ENCODE peak calls at places on chromosomes 4 and X, in six cellular contexts. P is GM12891, T is K562, L is HepG2, F is H1, G is GM12878. K is an unnamed sample.

GRCh38 chr4:118964891-118965411 is 76.3 kb downstream of the SYNPO2 start:
- DNase-seq in F (no peak), L (no peak), G (no peak), P (no peak), T (no peak), K (no peak)

GRCh38 chr4:87353592-87353991 is 30.9 kb upstream of the HSD17B13 start:
- DNase-seq in G (peak; percentile 13), F (peak; percentile 13), T (peak; percentile 16), P (peak; percentile 16), L (peak; percentile 29), K (peak; percentile 37)

GRCh38 chr4:25308266-25308665 is 4.3 kb upstream of the ZCCHC4 start:
- DNase-seq in P (no peak), F (no peak), L (no peak), T (no peak), G (no peak), K (no peak)

GRCh38 chrX:154710309-154710708 is 40.6 kb downstream of the GAB3 start:
- DNase-seq in F (no peak), P (no peak), G (no peak), L (no peak), T (peak; percentile 35), K (no peak)

GRCh38 chrX:65697915-65698796 is 30.7 kb downstream of the MSN start:
- DNase-seq in G (peak; percentile 83), L (no peak), P (no peak), T (peak; percentile 36), F (no peak), K (peak; percentile 37)

GRCh38 chrX:20372533-20372932 is 105.8 kb upstream of the RPS6KA3 start:
- DNase-seq in L (no peak), G (no peak), P (no peak), T (no peak), F (no peak), K (no peak)

GRCh38 chr4:74480267-74480666 is 35.3 kb downstream of the AREG start:
- DNase-seq in F (no peak), G (no peak), L (no peak), T (no peak), P (no peak), K (no peak)

GRCh38 chrX:1584237-1585011 is 7.0 kb upstream of the AKAP17A start:
- DNase-seq in P (no peak), G (no peak), L (no peak), F (no peak), T (no peak), K (no peak)

GRCh38 chr4:10118355-10119004 is 1.9 kb upstream of the WDR1 start:
- DNase-seq in F (no peak), G (peak; percentile 26), T (no peak), L (no peak), P (no peak), K (no peak)

DNA sequence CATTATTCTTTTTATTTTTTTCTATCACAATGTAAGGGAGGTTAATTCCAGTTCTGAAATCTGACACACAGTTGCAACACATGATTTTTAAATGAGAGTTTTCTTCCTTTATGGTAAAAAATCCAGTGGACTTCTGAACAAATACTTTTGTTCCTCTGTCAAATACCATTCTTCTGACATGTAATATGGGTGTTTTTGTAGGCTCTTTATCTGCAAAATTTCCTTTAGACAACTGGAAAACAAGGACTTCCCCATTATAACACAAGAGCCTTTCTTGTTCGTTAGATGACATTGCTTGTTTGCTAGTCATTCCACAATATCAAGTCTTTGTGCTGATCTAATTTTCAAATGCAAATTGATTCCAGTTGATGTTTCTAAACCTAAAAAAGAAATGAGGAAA is 7.7 kb downstream of the FANCB start:
- DNase-seq in P (no peak), F (no peak), L (no peak), G (no peak), T (no peak), K (no peak)
- TF ChIP-seq POLR2A in P (no peak), F (no peak), L (no peak), G (no peak), T (no peak), K (no peak)

DNA sequence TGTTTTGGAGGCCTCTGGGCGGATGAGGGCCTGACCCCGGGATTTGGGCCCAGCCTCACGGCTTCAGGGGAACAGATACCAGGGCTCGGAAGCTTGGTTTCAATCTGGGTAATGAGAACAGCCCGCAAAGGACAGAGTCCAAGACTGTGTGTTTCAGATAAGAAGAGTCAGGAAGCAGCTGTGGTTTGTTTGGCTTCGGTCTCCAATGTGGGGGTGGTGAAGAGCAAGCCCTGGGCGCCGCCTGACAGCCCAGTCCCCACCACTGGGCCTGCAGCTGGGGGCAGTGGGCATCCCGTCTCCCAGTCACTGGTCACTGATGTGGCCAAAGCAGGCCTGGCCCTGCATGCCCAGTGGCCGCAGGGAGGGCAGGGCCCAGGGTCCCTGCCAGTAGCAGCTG is 9.1 kb downstream of the WFS1 start:
- DNase-seq in F (no peak), G (peak; percentile 42), L (peak; percentile 73), T (peak; percentile 34), P (peak; percentile 76), K (peak; percentile 78)
- TF ChIP-seq TAF1 in F (no peak), G (no peak), L (no peak), T (no peak), P (no peak), K (no peak)

GRCh38 chr4:7651461-7651921 is 216.8 kb upstream of the PSAPL1 start:
- DNase-seq in P (no peak), L (no peak), G (no peak), T (no peak), F (no peak), K (no peak)

GRCh38 chr4:7649411-7649740 is 214.6 kb upstream of the PSAPL1 start:
- DNase-seq in T (no peak), L (no peak), F (no peak), P (no peak), G (no peak), K (no peak)

GRCh38 chr4:7650606-7651400 is 216.1 kb upstream of the PSAPL1 start:
- DNase-seq in L (no peak), P (no peak), T (peak; percentile 79), G (no peak), F (no peak), K (no peak)

GRCh38 chr4:7648813-7649395 is 214.2 kb upstream of the PSAPL1 start:
- DNase-seq in T (no peak), F (no peak), G (no peak), L (no peak), P (no peak), K (no peak)

DNA sequence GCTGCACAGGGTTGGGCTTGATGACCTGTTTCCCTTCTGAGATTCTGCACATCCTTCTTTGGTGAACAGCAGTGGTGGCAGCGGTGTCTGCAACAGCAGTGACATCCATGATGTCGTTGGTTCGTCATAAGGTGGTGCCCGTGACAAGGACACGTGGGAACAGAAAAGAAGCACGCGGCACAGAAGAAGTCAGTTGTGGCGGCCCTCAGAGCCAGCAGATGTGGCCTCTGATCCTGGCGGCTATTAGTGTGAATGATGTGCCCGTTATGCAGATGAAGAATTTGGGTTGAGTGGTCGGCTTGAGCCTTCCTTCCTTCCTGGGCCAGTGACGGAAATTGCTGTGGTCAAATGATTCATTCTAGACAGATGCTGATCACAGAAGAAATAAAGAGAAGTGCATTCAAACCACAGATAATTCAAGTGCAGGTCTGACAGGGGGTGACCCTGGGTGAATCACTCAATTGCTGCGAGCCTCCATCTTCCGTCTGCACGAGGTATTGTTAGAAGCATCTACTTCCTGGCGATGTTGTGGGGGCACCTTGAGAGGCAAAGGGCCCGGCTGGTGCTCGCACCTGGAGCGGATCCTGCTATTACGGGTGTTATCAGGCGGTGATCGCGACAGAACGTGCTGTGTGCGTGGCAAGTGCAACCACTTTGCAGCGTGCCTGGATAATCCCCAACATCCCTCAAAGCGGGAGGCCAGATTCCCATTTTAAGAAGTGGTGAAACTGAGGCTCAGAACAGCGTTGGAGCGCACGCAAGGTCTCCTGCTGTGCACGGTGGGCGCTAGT is 215.2 kb upstream of the PSAPL1 start:
- DNase-seq in T (no peak), F (no peak), L (no peak), G (peak; percentile 9), P (peak; percentile 48), K (peak; percentile 34)
- TF ChIP-seq POLR2AphosphoS5 in T (no peak), F (no peak), L (no peak), G (no peak), P (no peak), K (no peak)

DNA sequence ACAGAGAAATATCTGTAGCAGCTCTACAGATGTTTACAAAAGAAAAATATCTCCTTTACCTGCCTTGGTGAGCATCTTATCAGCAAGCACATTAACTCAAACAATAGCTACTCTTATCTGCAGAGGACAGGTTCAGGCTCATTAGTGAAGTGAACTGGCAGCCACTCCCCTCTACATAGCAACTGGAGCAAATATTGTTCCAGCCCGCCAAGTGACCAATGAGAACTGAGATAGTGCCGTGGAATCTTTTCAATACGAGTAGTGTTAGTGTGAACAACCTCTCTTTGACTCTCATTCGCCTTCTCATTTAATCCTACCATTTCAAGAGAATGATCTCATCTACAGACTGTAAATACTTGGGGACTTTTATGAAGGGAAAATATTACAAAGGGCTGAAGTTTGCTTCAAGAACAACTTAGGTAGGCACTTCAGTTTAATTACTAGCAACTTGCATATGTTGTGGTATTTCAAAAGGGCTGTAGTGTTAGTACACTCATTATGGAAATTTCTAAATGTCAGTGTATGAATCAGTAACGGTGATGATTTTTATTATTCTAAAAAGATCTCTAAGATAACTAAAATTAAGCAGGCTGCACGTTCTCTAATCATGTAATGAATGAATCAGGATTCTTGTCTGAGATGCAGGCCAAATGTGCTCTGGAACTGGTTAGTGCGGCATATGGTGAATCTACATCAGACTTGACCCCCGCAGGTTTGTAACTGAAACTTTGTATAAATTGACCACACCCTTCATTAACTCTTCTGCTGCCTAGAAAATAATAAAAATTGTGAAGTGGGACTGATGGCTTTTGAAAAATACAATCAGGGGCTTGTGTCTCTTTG is 72.4 kb downstream of the PALLD start:
- DNase-seq in T (peak; percentile 34), P (no peak), F (no peak), L (peak; percentile 1), G (no peak), K (no peak)
- TF ChIP-seq POLR2A in T (no peak), P (no peak), F (no peak), L (no peak), G (no peak), K (no peak)

GRCh38 chr4:27001398-27002164 is 140.9 kb downstream of the STIM2 start:
- DNase-seq in G (no peak), L (no peak), P (no peak), F (no peak), T (no peak), K (no peak)

GRCh38 chr4:26999689-27000088 is 139.0 kb downstream of the STIM2 start:
- DNase-seq in F (no peak), P (no peak), G (no peak), L (no peak), T (no peak), K (no peak)

GRCh38 chr4:27000820-27001219 is 140.2 kb downstream of the STIM2 start:
- DNase-seq in F (no peak), T (no peak), L (no peak), G (no peak), P (no peak), K (no peak)

GRCh38 chr4:26996745-26997144 is 136.1 kb downstream of the STIM2 start:
- DNase-seq in T (no peak), G (no peak), F (no peak), P (no peak), L (no peak), K (no peak)

DNA sequence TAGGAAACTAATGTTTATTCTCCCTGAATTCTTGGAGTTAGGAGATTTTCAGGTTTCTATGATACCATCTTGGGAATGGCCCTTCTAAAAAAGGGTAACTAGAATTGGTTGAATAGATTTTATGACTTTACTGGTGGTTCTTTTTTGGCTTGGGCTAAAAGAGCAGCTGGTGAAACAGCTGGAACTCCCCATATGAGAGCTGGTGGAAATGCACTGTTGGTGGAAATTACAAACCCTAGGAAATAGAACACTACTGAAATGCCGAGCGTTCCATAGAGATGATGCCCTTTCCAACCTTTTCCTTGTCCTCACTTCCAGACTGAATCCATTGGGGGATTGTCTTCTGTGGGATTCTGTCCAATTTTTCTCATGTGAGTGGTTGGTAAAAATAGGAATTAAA is 139.5 kb downstream of the STIM2 start:
- DNase-seq in F (no peak), L (no peak), T (no peak), P (no peak), G (no peak), K (no peak)
- TF ChIP-seq TAF1 in F (no peak), L (no peak), T (no peak), P (no peak), G (no peak), K (no peak)